ENCODE peak calls at places on chromosomes 6 and 20, in four cellular contexts. A is hepatocyte, T is mesothelial cell of epicardium, N is testis. X is an unnamed sample.

GRCh38 chr20:44958276-44958675 is 1.9 kb downstream of the TOMM34 start:
- DNase-seq in N (no peak), A (no peak), T (no peak), X (no peak)

GRCh38 chr6:75813476-75814250 is 64.6 kb downstream of the MYO6 start:
- DNase-seq in A (no peak), T (no peak), N (no peak), X (no peak)

GRCh38 chr20:29497261-29497671 is 1760.2 kb upstream of the DEFB115 start:
- DNase-seq in A (no peak), N (peak; percentile 88), T (no peak), X (peak; percentile 4)

GRCh38 chr6:150267686-150268561 is 100.9 kb upstream of the IYD start:
- DNase-seq in N (no peak), A (no peak), T (no peak), X (peak; percentile 37)

GRCh38 chr6:116667620-116668019 is 946 bp downstream of the ZUP1 start:
- DNase-seq in T (no peak), N (no peak), A (no peak), X (no peak)

GRCh38 chr20:37669773-37670236 is 24.0 kb upstream of the CTNNBL1 start:
- DNase-seq in N (no peak), A (no peak), T (no peak), X (no peak)

GRCh38 chr6:31737315-31738047 is 1.2 kb upstream of the CLIC1 start:
- DNase-seq in A (peak; percentile 86), N (no peak), T (no peak), X (no peak)

GRCh38 chr6:41446132-41446531 is 100.0 kb upstream of the FOXP4 start:
- DNase-seq in T (no peak), N (no peak), A (no peak), X (no peak)

GRCh38 chr6:12637960-12638641 is 78.5 kb upstream of the PHACTR1 start:
- DNase-seq in T (peak; percentile 57), A (peak; percentile 80), N (peak; percentile 71), X (peak; percentile 47)

GRCh38 chr20:57076202-57076651 is 190.2 kb downstream of the BMP7 start:
- DNase-seq in T (no peak), A (peak; percentile 42), N (no peak), X (peak; percentile 5)

GRCh38 chr6:134674562-134674961 is 275.3 kb downstream of the ALDH8A1 start:
- DNase-seq in A (no peak), T (no peak), N (no peak), X (no peak)

GRCh38 chr6:126672654-126673053 is 332.7 kb downstream of the CENPW start:
- DNase-seq in N (no peak), A (no peak), T (no peak), X (peak; percentile 88)

GRCh38 chr6:88165877-88166492 is at the start of gene CNR1:
- DNase-seq in T (peak; percentile 74), N (peak; percentile 49), A (peak; percentile 79), X (no peak)

GRCh38 chr20:64047046-64047389 is 2.4 kb downstream of the SOX18 start:
- DNase-seq in N (no peak), T (no peak), A (no peak), X (no peak)

GRCh38 chr6:19753822-19754221 is 83.3 kb upstream of the ID4 start:
- DNase-seq in A (no peak), N (no peak), T (no peak), X (no peak)

GRCh38 chr20:11047559-11047958 is 373.8 kb upstream of the JAG1 start:
- DNase-seq in A (no peak), T (no peak), N (no peak), X (peak; percentile 6)

X was measured in fibroblast of the aortic adventitia.